ENCODE peak calls at places on chromosomes 3 and 15, in nine cellular contexts. One of them, this sample, is unnamed.

GRCh38 chr3:16761576-16761975 is 123.2 kb upstream of the PLCL2 start:
- DNase-seq in sigmoid colon: no peak
- DNase-seq in transverse colon: no peak
- DNase-seq in SK-N-SH: no peak
- DNase-seq in stomach: no peak
- DNase-seq in tibial nerve: no peak
- DNase-seq in suprapubic skin: no peak
- DNase-seq in H1: no peak
- DNase-seq in A549: no peak
- DNase-seq in this sample: no peak

GRCh38 chr15:28147827-28148226 is 48.7 kb upstream of the OCA2 start:
- DNase-seq in tibial nerve: no peak
- DNase-seq in transverse colon: no peak
- DNase-seq in stomach: no peak
- DNase-seq in H1: no peak
- DNase-seq in sigmoid colon: no peak
- DNase-seq in suprapubic skin: no peak
- DNase-seq in A549: no peak
- DNase-seq in SK-N-SH: no peak
- DNase-seq in this sample: no peak

GRCh38 chr3:164060923-164061322 is 1017.4 kb downstream of the SI start:
- DNase-seq in SK-N-SH: no peak
- DNase-seq in A549: no peak
- DNase-seq in sigmoid colon: no peak
- DNase-seq in H1: no peak
- DNase-seq in suprapubic skin: no peak
- DNase-seq in tibial nerve: no peak
- DNase-seq in stomach: no peak
- DNase-seq in transverse colon: no peak
- DNase-seq in this sample: no peak

GRCh38 chr15:67782592-67782991 is 42.7 kb upstream of the SKOR1 start:
- DNase-seq in H1: no peak
- DNase-seq in sigmoid colon: no peak
- DNase-seq in stomach: no peak
- DNase-seq in SK-N-SH: no peak
- DNase-seq in suprapubic skin: no peak
- DNase-seq in transverse colon: no peak
- DNase-seq in A549: no peak
- DNase-seq in tibial nerve: no peak
- DNase-seq in this sample: no peak

GRCh38 chr15:29734917-29735572 is 87.2 kb downstream of the TJP1 start:
- DNase-seq in tibial nerve: no peak
- DNase-seq in transverse colon: no peak
- DNase-seq in stomach: no peak
- DNase-seq in sigmoid colon: no peak
- DNase-seq in H1: no peak
- DNase-seq in SK-N-SH: no peak
- DNase-seq in A549: peak
- DNase-seq in suprapubic skin: no peak
- DNase-seq in this sample: no peak

GRCh38 chr3:18111702-18112311 is 313.3 kb downstream of the SATB1 start:
- DNase-seq in SK-N-SH: peak
- DNase-seq in stomach: no peak
- DNase-seq in transverse colon: no peak
- DNase-seq in A549: no peak
- DNase-seq in suprapubic skin: no peak
- DNase-seq in sigmoid colon: no peak
- DNase-seq in tibial nerve: no peak
- DNase-seq in H1: no peak
- DNase-seq in this sample: no peak

GRCh38 chr3:48301814-48302194 is 31.7 kb downstream of the SPINK8 start:
- DNase-seq in tibial nerve: no peak
- DNase-seq in H1: no peak
- DNase-seq in stomach: peak
- DNase-seq in SK-N-SH: peak
- DNase-seq in suprapubic skin: peak
- DNase-seq in A549: peak
- DNase-seq in sigmoid colon: peak
- DNase-seq in transverse colon: peak
- DNase-seq in this sample: peak

GRCh38 chr3:156161172-156161571 is 40.8 kb downstream of the KCNAB1 start:
- DNase-seq in tibial nerve: no peak
- DNase-seq in stomach: no peak
- DNase-seq in suprapubic skin: no peak
- DNase-seq in sigmoid colon: no peak
- DNase-seq in transverse colon: no peak
- DNase-seq in H1: no peak
- DNase-seq in SK-N-SH: no peak
- DNase-seq in A549: no peak
- DNase-seq in this sample: no peak

GRCh38 chr3:57094011-57094535 is 33.6 kb downstream of the SPATA12 start:
- DNase-seq in A549: no peak
- DNase-seq in stomach: no peak
- DNase-seq in SK-N-SH: no peak
- DNase-seq in suprapubic skin: no peak
- DNase-seq in transverse colon: no peak
- DNase-seq in H1: no peak
- DNase-seq in sigmoid colon: no peak
- DNase-seq in tibial nerve: no peak
- DNase-seq in this sample: no peak
- H3K4me3 ChIP-seq in A549: no peak
- H3K4me3 ChIP-seq in stomach: no peak
- H3K4me3 ChIP-seq in SK-N-SH: no peak
- H3K4me3 ChIP-seq in suprapubic skin: peak
- H3K4me3 ChIP-seq in transverse colon: no peak
- H3K4me3 ChIP-seq in H1: no peak
- H3K4me3 ChIP-seq in sigmoid colon: no peak
- H3K4me3 ChIP-seq in tibial nerve: no peak
- H3K4me3 ChIP-seq in this sample: no peak

GRCh38 chr3:132033471-132033870 is 1.3 kb downstream of the CPNE4 start:
- DNase-seq in transverse colon: no peak
- DNase-seq in suprapubic skin: no peak
- DNase-seq in H1: peak
- DNase-seq in stomach: no peak
- DNase-seq in sigmoid colon: no peak
- DNase-seq in tibial nerve: no peak
- DNase-seq in SK-N-SH: no peak
- DNase-seq in A549: no peak
- DNase-seq in this sample: no peak
- TF ChIP-seq EP300 in transverse colon: no peak
- TF ChIP-seq EP300 in suprapubic skin: no peak
- TF ChIP-seq EP300 in H1: no peak
- TF ChIP-seq EP300 in stomach: no peak
- TF ChIP-seq EP300 in sigmoid colon: no peak
- TF ChIP-seq EP300 in tibial nerve: no peak
- TF ChIP-seq EP300 in SK-N-SH: no peak
- TF ChIP-seq EP300 in A549: no peak
- TF ChIP-seq EP300 in this sample: no peak

GRCh38 chr15:45268135-45268534 is 16.1 kb downstream of the SLC28A2 start:
- DNase-seq in tibial nerve: no peak
- DNase-seq in transverse colon: peak
- DNase-seq in H1: peak
- DNase-seq in A549: peak
- DNase-seq in sigmoid colon: no peak
- DNase-seq in suprapubic skin: no peak
- DNase-seq in stomach: peak
- DNase-seq in SK-N-SH: no peak
- DNase-seq in this sample: no peak
- TF ChIP-seq CTCF in tibial nerve: no peak
- TF ChIP-seq CTCF in transverse colon: peak
- TF ChIP-seq CTCF in H1: peak
- TF ChIP-seq CTCF in A549: no peak
- TF ChIP-seq CTCF in sigmoid colon: no peak
- TF ChIP-seq CTCF in suprapubic skin: no peak
- TF ChIP-seq CTCF in stomach: peak
- TF ChIP-seq CTCF in SK-N-SH: no peak
- TF ChIP-seq CTCF in this sample: no peak

GRCh38 chr3:192887701-192888100 is 30.0 kb downstream of the MB21D2 start:
- DNase-seq in SK-N-SH: no peak
- DNase-seq in stomach: no peak
- DNase-seq in H1: no peak
- DNase-seq in A549: peak
- DNase-seq in suprapubic skin: no peak
- DNase-seq in sigmoid colon: no peak
- DNase-seq in tibial nerve: no peak
- DNase-seq in transverse colon: no peak
- DNase-seq in this sample: no peak

GRCh38 chr3:192884831-192885356 is 32.8 kb downstream of the MB21D2 start:
- DNase-seq in tibial nerve: no peak
- DNase-seq in transverse colon: no peak
- DNase-seq in suprapubic skin: no peak
- DNase-seq in SK-N-SH: peak
- DNase-seq in H1: no peak
- DNase-seq in sigmoid colon: no peak
- DNase-seq in A549: no peak
- DNase-seq in stomach: no peak
- DNase-seq in this sample: no peak

GRCh38 chr3:192888121-192888520 is 29.5 kb downstream of the MB21D2 start:
- DNase-seq in tibial nerve: no peak
- DNase-seq in stomach: no peak
- DNase-seq in transverse colon: no peak
- DNase-seq in SK-N-SH: no peak
- DNase-seq in H1: no peak
- DNase-seq in A549: peak
- DNase-seq in suprapubic skin: no peak
- DNase-seq in sigmoid colon: no peak
- DNase-seq in this sample: no peak

GRCh38 chr3:192885374-192885773 is 32.3 kb downstream of the MB21D2 start:
- DNase-seq in tibial nerve: no peak
- DNase-seq in sigmoid colon: no peak
- DNase-seq in transverse colon: no peak
- DNase-seq in SK-N-SH: peak
- DNase-seq in H1: no peak
- DNase-seq in suprapubic skin: no peak
- DNase-seq in A549: no peak
- DNase-seq in stomach: no peak
- DNase-seq in this sample: no peak

DNA sequence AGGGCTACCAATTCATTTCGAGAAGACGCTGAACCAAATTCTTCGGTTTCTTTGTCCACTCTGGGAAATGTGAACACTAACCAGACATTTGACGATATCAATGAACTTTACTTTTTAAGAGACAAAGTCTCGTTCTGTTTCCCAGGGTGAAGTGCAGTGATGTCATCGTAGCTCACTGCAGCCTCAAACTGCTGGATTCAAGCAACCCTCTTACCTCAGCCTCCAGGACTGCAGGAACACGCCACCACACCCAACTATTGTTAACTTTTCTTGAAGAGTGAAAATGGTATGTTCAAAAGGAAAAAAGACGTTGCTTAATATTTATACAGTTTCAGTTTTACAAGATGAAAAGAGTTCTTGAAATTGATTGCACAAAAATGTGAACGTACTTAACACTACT is 30.6 kb downstream of the MB21D2 start:
- DNase-seq in sigmoid colon: no peak
- DNase-seq in A549: peak
- DNase-seq in tibial nerve: no peak
- DNase-seq in SK-N-SH: no peak
- DNase-seq in suprapubic skin: no peak
- DNase-seq in transverse colon: no peak
- DNase-seq in H1: no peak
- DNase-seq in stomach: no peak
- DNase-seq in this sample: no peak
- H3K4me3 ChIP-seq in sigmoid colon: no peak
- H3K4me3 ChIP-seq in A549: peak
- H3K4me3 ChIP-seq in tibial nerve: no peak
- H3K4me3 ChIP-seq in SK-N-SH: no peak
- H3K4me3 ChIP-seq in suprapubic skin: no peak
- H3K4me3 ChIP-seq in transverse colon: no peak
- H3K4me3 ChIP-seq in H1: no peak
- H3K4me3 ChIP-seq in stomach: no peak
- H3K4me3 ChIP-seq in this sample: no peak

DNA sequence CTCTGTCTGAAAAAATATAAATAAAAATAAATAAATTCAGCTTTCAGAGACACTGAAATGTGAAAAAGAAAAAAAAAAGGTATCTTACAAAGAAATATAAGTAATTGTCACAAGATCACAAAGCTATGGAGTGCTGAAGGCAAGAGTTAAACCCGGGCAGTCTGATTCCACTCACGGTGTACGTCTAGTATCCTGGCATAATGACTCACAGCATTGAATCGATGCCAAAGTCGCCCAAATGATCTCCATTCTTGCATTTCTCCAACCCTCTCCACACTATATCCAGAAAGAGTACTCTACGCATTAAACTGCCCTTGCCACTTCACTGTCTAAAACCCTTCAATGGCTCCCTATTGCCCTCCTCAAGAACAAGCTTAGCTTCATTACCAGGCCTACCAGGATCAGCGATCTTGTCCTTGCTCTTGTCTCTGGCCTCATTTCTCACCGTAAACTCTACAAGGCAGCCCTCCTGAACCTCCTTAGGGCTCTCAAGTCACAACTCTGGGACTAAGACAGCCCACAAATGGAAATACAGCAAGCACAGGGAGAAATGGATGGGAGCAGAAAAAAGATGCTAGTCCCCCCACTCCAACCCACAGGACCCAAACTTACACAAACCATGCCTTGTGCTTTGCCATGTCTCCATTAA is 7.7 kb downstream of the SUCLG2 start:
- DNase-seq in A549: peak
- DNase-seq in tibial nerve: no peak
- DNase-seq in stomach: no peak
- DNase-seq in transverse colon: no peak
- DNase-seq in SK-N-SH: no peak
- DNase-seq in suprapubic skin: no peak
- DNase-seq in sigmoid colon: no peak
- DNase-seq in H1: no peak
- DNase-seq in this sample: no peak
- TF ChIP-seq EP300 in A549: no peak
- TF ChIP-seq EP300 in tibial nerve: no peak
- TF ChIP-seq EP300 in stomach: no peak
- TF ChIP-seq EP300 in transverse colon: no peak
- TF ChIP-seq EP300 in SK-N-SH: no peak
- TF ChIP-seq EP300 in suprapubic skin: no peak
- TF ChIP-seq EP300 in sigmoid colon: no peak
- TF ChIP-seq EP300 in H1: no peak
- TF ChIP-seq EP300 in this sample: no peak

GRCh38 chr3:88180398-88180999 is 30.7 kb downstream of the C3orf38 start:
- DNase-seq in H1: no peak
- DNase-seq in tibial nerve: no peak
- DNase-seq in suprapubic skin: no peak
- DNase-seq in SK-N-SH: peak
- DNase-seq in sigmoid colon: no peak
- DNase-seq in transverse colon: no peak
- DNase-seq in stomach: no peak
- DNase-seq in A549: peak
- DNase-seq in this sample: no peak
- TF ChIP-seq CTCF in H1: no peak
- TF ChIP-seq CTCF in tibial nerve: no peak
- TF ChIP-seq CTCF in suprapubic skin: no peak
- TF ChIP-seq CTCF in SK-N-SH: peak
- TF ChIP-seq CTCF in sigmoid colon: no peak
- TF ChIP-seq CTCF in transverse colon: no peak
- TF ChIP-seq CTCF in stomach: no peak
- TF ChIP-seq CTCF in A549: peak
- TF ChIP-seq CTCF in this sample: no peak

This sample was measured in ovary.